ENCODE peak calls at places on chromosomes 7 and 10, in seven cellular contexts. E is stimulated activated CD8-positive, alpha-beta memory T cell treated with anti-CD3 and anti-CD28 coated beads, Interleukin-12 subunit alpha, Interleukin-12 subunit beta, amount 100 ng/mL, for 1 hour; G is mucosa of gallbladder; R is T-helper 9 cell; U is ovary; M is H54; K is adipocyte. Q is an unnamed sample.

GRCh38 chr7:1056006-1056784 is 11.8 kb downstream of the GPR146 start:
- DNase-seq in U (no peak), M (no peak), K (no peak), R (no peak), E (no peak), G (no peak), Q (no peak)

GRCh38 chr10:21334891-21335696 is 190.4 kb downstream of the SKIDA1 start:
- DNase-seq in G (peak), K (peak), M (peak), R (no peak), E (no peak), U (peak), Q (no peak)

GRCh38 chr7:38398725-38399321 is 125.4 kb upstream of the TARP start:
- DNase-seq in G (peak), M (peak), U (peak), E (peak), K (peak), R (peak), Q (peak)

GRCh38 chr10:44388641-44389040 is 3.7 kb upstream of the CXCL12 start:
- DNase-seq in M (no peak), R (no peak), E (no peak), G (no peak), K (no peak), U (no peak), Q (no peak)

GRCh38 chr7:122438001-122438400 is 133.5 kb upstream of the FEZF1 start:
- DNase-seq in E (no peak), K (no peak), M (no peak), U (no peak), R (no peak), G (no peak), Q (no peak)

GRCh38 chr7:100865372-100865911 is 1.7 kb upstream of the TRIP6 start:
- DNase-seq in U (no peak), K (no peak), E (no peak), R (no peak), G (no peak), M (peak), Q (no peak)

GRCh38 chr10:78660446-78661106 is 408.2 kb upstream of the ZMIZ1 start:
- DNase-seq in R (no peak), U (peak), K (no peak), M (no peak), G (no peak), E (no peak), Q (no peak)

GRCh38 chr10:86648706-86649426 is 5.5 kb upstream of the OPN4 start:
- DNase-seq in R (no peak), M (peak), U (no peak), E (no peak), K (peak), G (no peak), Q (no peak)

GRCh38 chr10:121058082-121058481 is 206.9 kb downstream of the WDR11 start:
- DNase-seq in K (no peak), R (no peak), U (no peak), G (no peak), E (no peak), M (no peak), Q (no peak)

GRCh38 chr7:28872226-28872625 is 85.9 kb downstream of the TRIL start:
- DNase-seq in R (no peak), K (no peak), U (no peak), G (no peak), E (no peak), M (no peak), Q (no peak)

GRCh38 chr7:2754912-2755311 is 66.9 kb downstream of the AMZ1 start:
- DNase-seq in R (no peak), K (no peak), G (no peak), U (no peak), E (no peak), M (no peak), Q (no peak)

Q was measured in activated CD4-positive, CD25-positive, alpha-beta regulatory T cell treated with anti-CD3 and anti-CD28 coated beads, Interleukin-2, amount 50 U/mL, for 16 hours.